ENCODE peak calls at places on chromosome 7, in four cellular contexts. One of them, this sample, is unnamed. For H3K27me3, the result is how much of the 10 kb centered on the place peaks cover.

GRCh38 chr7:148903504-148903903 is 19.4 kb upstream of the EZH2 start:
- DNase-seq in HepG2: no peak
- DNase-seq in GM12878: no peak
- DNase-seq in H1: no peak
- DNase-seq in this sample: no peak

GRCh38 chr7:114631249-114631822 is 216.7 kb downstream of the FOXP2 start:
- DNase-seq in HepG2: no peak
- DNase-seq in GM12878: no peak
- DNase-seq in H1: no peak
- DNase-seq in this sample: no peak

GRCh38 chr7:123562121-123562520 is 4.5 kb upstream of the NDUFA5 start:
- DNase-seq in HepG2: no peak
- DNase-seq in GM12878: no peak
- DNase-seq in H1: no peak
- DNase-seq in this sample: no peak

GRCh38 chr7:83648464-83649241 is at the start of gene SEMA3E:
- DNase-seq in HepG2: no peak
- DNase-seq in GM12878: no peak
- DNase-seq in H1: peak
- DNase-seq in this sample: no peak

GRCh38 chr7:145633513-145633912 is 483.1 kb upstream of the CNTNAP2 start:
- DNase-seq in HepG2: no peak
- DNase-seq in GM12878: no peak
- DNase-seq in H1: no peak
- DNase-seq in this sample: no peak

GRCh38 chr7:142114207-142114606 is 2.7 kb downstream of the MGAM2 start:
- DNase-seq in HepG2: no peak
- DNase-seq in GM12878: no peak
- DNase-seq in H1: no peak
- DNase-seq in this sample: no peak

GRCh38 chr7:946256-946996 is 8.1 kb downstream of the ADAP1 start:
- DNase-seq in HepG2: no peak
- DNase-seq in GM12878: no peak
- DNase-seq in H1: no peak
- DNase-seq in this sample: no peak

GRCh38 chr7:106583133-106583532 is 77.8 kb downstream of the CCDC71L start:
- DNase-seq in HepG2: no peak
- DNase-seq in GM12878: no peak
- DNase-seq in H1: no peak
- DNase-seq in this sample: no peak

GRCh38 chr7:101169838-101170531 is 4.6 kb upstream of the VGF start:
- DNase-seq in HepG2: peak
- DNase-seq in GM12878: no peak
- DNase-seq in H1: peak
- DNase-seq in this sample: no peak

GRCh38 chr7:150404172-150404784 is 25.1 kb downstream of the ZNF775 start:
- DNase-seq in HepG2: no peak
- DNase-seq in GM12878: no peak
- DNase-seq in H1: no peak
- DNase-seq in this sample: no peak

GRCh38 chr7:86911703-86912102 is 147.8 kb downstream of the ELAPOR2 start:
- DNase-seq in HepG2: peak
- DNase-seq in GM12878: no peak
- DNase-seq in H1: no peak
- DNase-seq in this sample: no peak

GRCh38 chr7:148515728-148516715 is 74.5 kb upstream of the C7orf33 start:
- DNase-seq in HepG2: no peak
- DNase-seq in GM12878: no peak
- DNase-seq in H1: no peak
- DNase-seq in this sample: no peak

GRCh38 chr7:114084381-114085312 is 165.8 kb upstream of the PPP1R3A start:
- DNase-seq in HepG2: no peak
- DNase-seq in GM12878: no peak
- DNase-seq in H1: peak
- DNase-seq in this sample: no peak

GRCh38 chr7:94003446-94004023 is 620 bp downstream of the BET1 start:
- DNase-seq in HepG2: peak
- DNase-seq in GM12878: no peak
- DNase-seq in H1: no peak
- DNase-seq in this sample: no peak

GRCh38 chr7:155644971-155645509 is 579 bp downstream of the RBM33 start:
- DNase-seq in HepG2: peak
- DNase-seq in GM12878: no peak
- DNase-seq in H1: no peak
- DNase-seq in this sample: peak

GRCh38 chr7:20270867-20271266 is 53.7 kb upstream of the MACC1 start:
- DNase-seq in HepG2: no peak
- DNase-seq in GM12878: peak
- DNase-seq in H1: no peak
- DNase-seq in this sample: no peak
- TF ChIP-seq SUZ12 in HepG2: no peak
- TF ChIP-seq SUZ12 in GM12878: no peak
- TF ChIP-seq SUZ12 in H1: no peak
- TF ChIP-seq SUZ12 in this sample: no peak

GRCh38 chr7:76233538-76234281 is 32.0 kb downstream of the SRRM3 start:
- DNase-seq in HepG2: no peak
- DNase-seq in GM12878: no peak
- DNase-seq in H1: peak
- DNase-seq in this sample: peak
- H3K27me3 ChIP-seq in HepG2: under half
- H3K27me3 ChIP-seq in GM12878: under half
- H3K27me3 ChIP-seq in H1: under half
- H3K27me3 ChIP-seq in this sample: under half

GRCh38 chr7:130069179-130069977 is 956 bp upstream of the KLHDC10 start:
- DNase-seq in HepG2: peak
- DNase-seq in GM12878: no peak
- DNase-seq in H1: no peak
- DNase-seq in this sample: no peak

GRCh38 chr7:130065500-130066152 is 4.7 kb upstream of the KLHDC10 start:
- DNase-seq in HepG2: peak
- DNase-seq in GM12878: no peak
- DNase-seq in H1: no peak
- DNase-seq in this sample: no peak

GRCh38 chr7:130069978-130070899 is at the start of gene KLHDC10:
- DNase-seq in HepG2: peak
- DNase-seq in GM12878: peak
- DNase-seq in H1: peak
- DNase-seq in this sample: peak

GRCh38 chr7:130071701-130072622 is 1.6 kb downstream of the KLHDC10 start:
- DNase-seq in HepG2: peak
- DNase-seq in GM12878: peak
- DNase-seq in H1: no peak
- DNase-seq in this sample: peak

GRCh38 chr7:130070900-130071622 is 727 bp downstream of the KLHDC10 start:
- DNase-seq in HepG2: no peak
- DNase-seq in GM12878: no peak
- DNase-seq in H1: no peak
- DNase-seq in this sample: no peak
- TF ChIP-seq YY1 in HepG2: no peak
- TF ChIP-seq YY1 in GM12878: no peak
- TF ChIP-seq YY1 in H1: no peak
- TF ChIP-seq YY1 in this sample: no peak

DNA sequence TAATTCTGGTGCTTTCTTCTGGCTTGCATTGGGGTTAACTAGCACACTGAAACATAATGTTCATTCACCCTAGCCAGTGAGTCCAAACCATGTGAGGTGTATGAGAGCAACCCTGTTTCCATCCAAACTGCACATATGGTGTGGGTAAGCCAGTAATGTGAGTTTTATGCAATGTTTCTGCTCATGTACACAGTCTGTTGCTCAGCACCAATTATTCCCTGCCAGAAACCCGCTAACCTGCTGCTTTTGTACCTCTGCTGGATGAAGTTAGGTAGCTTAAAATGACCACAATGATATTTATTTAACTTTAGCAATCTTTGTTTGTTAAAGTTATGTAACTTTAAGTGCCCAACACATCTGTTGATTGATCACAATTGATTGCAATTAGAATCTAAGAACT is 93.7 kb upstream of the RPA3 start:
- DNase-seq in HepG2: no peak
- DNase-seq in GM12878: no peak
- DNase-seq in H1: no peak
- DNase-seq in this sample: no peak
- TF ChIP-seq SUZ12 in HepG2: no peak
- TF ChIP-seq SUZ12 in GM12878: no peak
- TF ChIP-seq SUZ12 in H1: no peak
- TF ChIP-seq SUZ12 in this sample: no peak

DNA sequence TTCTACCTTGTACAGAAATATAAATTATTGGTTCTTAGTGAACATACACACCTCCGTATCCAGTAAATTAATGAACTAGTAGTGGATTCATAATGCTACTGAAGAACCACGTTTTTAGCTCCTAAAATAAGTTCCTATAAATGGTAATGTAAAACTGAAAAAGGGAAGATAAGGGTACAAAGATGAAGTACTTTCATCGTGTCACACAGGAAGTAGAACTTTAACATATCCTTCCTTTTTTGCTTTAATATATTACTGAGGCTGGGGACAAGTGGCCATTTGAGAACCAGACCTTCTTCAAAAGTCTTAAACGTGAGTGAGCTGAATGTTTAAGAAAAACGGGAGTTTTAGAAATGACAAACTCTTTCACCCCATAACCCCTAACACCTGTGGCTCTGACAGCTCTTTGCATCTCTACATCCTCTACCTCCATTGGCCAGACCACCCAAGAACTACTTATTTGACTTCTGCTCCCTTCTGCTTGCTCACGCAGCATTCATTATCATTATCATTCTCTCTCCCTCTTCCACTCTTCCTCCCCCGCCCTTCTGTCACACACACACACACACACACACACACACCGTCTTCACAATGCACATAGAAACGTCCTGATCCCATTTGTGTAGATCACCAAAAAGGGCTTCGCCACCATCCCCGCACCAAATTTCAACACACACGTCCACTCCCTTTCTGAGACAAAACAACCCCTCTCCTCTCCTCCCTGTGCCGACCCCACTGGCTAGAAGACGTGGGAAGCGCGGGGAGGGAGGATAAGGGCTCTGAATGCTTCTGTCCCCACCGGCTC is 684 bp downstream of the SKAP2 start:
- DNase-seq in HepG2: peak
- DNase-seq in GM12878: peak
- DNase-seq in H1: no peak
- DNase-seq in this sample: peak
- H3K27me3 ChIP-seq in HepG2: under half
- H3K27me3 ChIP-seq in GM12878: under half
- H3K27me3 ChIP-seq in H1: under half
- H3K27me3 ChIP-seq in this sample: half or more

GRCh38 chr7:134280508-134280907 is 36.2 kb downstream of the SLC35B4 start:
- DNase-seq in HepG2: no peak
- DNase-seq in GM12878: no peak
- DNase-seq in H1: no peak
- DNase-seq in this sample: no peak

GRCh38 chr7:134278502-134279153 is 38.1 kb downstream of the SLC35B4 start:
- DNase-seq in HepG2: no peak
- DNase-seq in GM12878: no peak
- DNase-seq in H1: no peak
- DNase-seq in this sample: no peak

GRCh38 chr7:134279336-134279735 is 37.4 kb downstream of the SLC35B4 start:
- DNase-seq in HepG2: no peak
- DNase-seq in GM12878: no peak
- DNase-seq in H1: no peak
- DNase-seq in this sample: no peak

GRCh38 chr7:134279898-134280297 is 36.8 kb downstream of the SLC35B4 start:
- DNase-seq in HepG2: no peak
- DNase-seq in GM12878: no peak
- DNase-seq in H1: no peak
- DNase-seq in this sample: no peak

DNA sequence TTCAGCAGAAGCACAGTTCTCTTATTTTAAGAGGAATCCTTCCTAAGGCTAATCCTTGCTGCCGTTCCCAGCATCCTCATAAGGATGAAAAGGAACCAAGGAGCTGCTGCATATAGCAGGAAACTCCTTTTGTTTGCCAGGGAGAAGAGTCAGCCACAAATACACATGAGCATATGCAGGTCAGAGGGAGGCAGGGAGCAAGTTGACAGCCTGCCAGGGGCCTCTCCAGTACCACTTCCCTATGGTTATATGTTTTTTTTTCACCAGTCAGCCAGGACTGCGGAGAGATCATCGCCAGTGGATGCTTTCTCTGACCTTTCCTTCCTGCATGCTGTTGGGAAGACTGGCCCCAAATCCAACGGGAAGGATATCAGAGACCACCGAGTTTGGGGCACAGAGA is 39.8 kb downstream of the SLC35B4 start:
- DNase-seq in HepG2: no peak
- DNase-seq in GM12878: no peak
- DNase-seq in H1: no peak
- DNase-seq in this sample: no peak
- TF ChIP-seq YY1 in HepG2: no peak
- TF ChIP-seq YY1 in GM12878: no peak
- TF ChIP-seq YY1 in H1: no peak
- TF ChIP-seq YY1 in this sample: no peak

GRCh38 chr7:78620931-78621330 is 822.4 kb downstream of the PHTF2 start:
- DNase-seq in HepG2: peak
- DNase-seq in GM12878: no peak
- DNase-seq in H1: no peak
- DNase-seq in this sample: peak
- TF ChIP-seq SUZ12 in HepG2: no peak
- TF ChIP-seq SUZ12 in GM12878: no peak
- TF ChIP-seq SUZ12 in H1: no peak
- TF ChIP-seq SUZ12 in this sample: no peak

This sample was measured in NT2/D1.